ENCODE peak calls at places on chromosomes 4 and X, in six cellular contexts. X, C, J, V, I and E are unnamed samples.
A peak's percentile ranks its signal among the peaks of the same experiment; 100 is the strongest.

GRCh38 chr4:40196260-40196659 is 571 bp upstream of the RHOH start:
- DNase-seq in V (no peak), X (no peak), I (no peak), J (no peak), C (no peak), E (no peak)

GRCh38 chr4:156388826-156389225 is 435.2 kb upstream of the CTSO start:
- DNase-seq in I (no peak), X (no peak), C (peak; percentile 2), J (peak; percentile 10), V (no peak), E (no peak)

GRCh38 chr4:128241425-128241913 is 46.1 kb downstream of the PGRMC2 start:
- DNase-seq in J (peak; percentile 92), I (peak; percentile 9), C (peak; percentile 99), X (no peak), V (no peak), E (peak; percentile 57)

GRCh38 chrX:134459683-134460004 is 321 bp upstream of the HPRT1 start:
- DNase-seq in C (no peak), V (no peak), I (no peak), X (no peak), J (no peak), E (no peak)

GRCh38 chr4:122758033-122758432 is 25.5 kb downstream of the BBS12 start:
- DNase-seq in V (no peak), X (no peak), C (peak; percentile 51), I (no peak), J (peak; percentile 48), E (peak; percentile 50)

GRCh38 chr4:139628184-139629012 is 37.2 kb upstream of the MGST2 start:
- DNase-seq in X (peak; percentile 51), I (no peak), J (no peak), V (no peak), C (no peak), E (peak; percentile 35)

GRCh38 chr4:145216532-145216931 is 36.1 kb upstream of the OTUD4 start:
- DNase-seq in V (no peak), C (peak; percentile 44), J (peak; percentile 41), I (no peak), X (no peak), E (no peak)

GRCh38 chr4:124530464-124531077 is 182.0 kb downstream of the ANKRD50 start:
- DNase-seq in C (peak; percentile 55), J (peak; percentile 94), X (no peak), V (no peak), I (no peak), E (no peak)

GRCh38 chr4:15002659-15003440 is 569 bp downstream of the CPEB2 start:
- DNase-seq in X (peak; percentile 63), V (peak; percentile 71), C (peak; percentile 87), I (no peak), J (peak; percentile 85), E (peak; percentile 85)

GRCh38 chrX:129493643-129494042 is 29.6 kb downstream of the SMARCA1 start:
- DNase-seq in I (no peak), J (peak; percentile 35), C (peak; percentile 63), X (no peak), V (no peak), E (no peak)

GRCh38 chrX:12693754-12694153 is 97.5 kb upstream of the PRPS2 start:
- DNase-seq in C (no peak), X (no peak), V (no peak), J (no peak), I (no peak), E (no peak)

GRCh38 chr4:84456157-84456556 is 42.9 kb downstream of the NKX6-1 start:
- DNase-seq in I (no peak), X (no peak), V (no peak), C (no peak), J (no peak), E (no peak)

GRCh38 chr4:10033191-10033881 is 12.0 kb upstream of the SLC2A9 start:
- DNase-seq in J (peak; percentile 16), V (no peak), I (no peak), X (no peak), C (peak; percentile 71), E (no peak)

GRCh38 chrX:120560405-120560841 is 339 bp downstream of the CUL4B start:
- DNase-seq in V (no peak), C (peak; percentile 39), I (no peak), X (no peak), J (peak; percentile 65), E (no peak)

GRCh38 chrX:139113682-139114081 is 402.2 kb upstream of the FGF13 start:
- DNase-seq in C (no peak), X (no peak), I (no peak), J (no peak), V (no peak), E (no peak)

GRCh38 chr4:14566518-14566917 is 435.8 kb upstream of the CPEB2 start:
- DNase-seq in C (peak; percentile 0), X (no peak), V (no peak), J (no peak), I (no peak), E (no peak)

GRCh38 chr4:158172558-158173258 is at the start of gene GASK1B:
- DNase-seq in I (no peak), J (peak; percentile 72), V (peak; percentile 21), C (peak; percentile 64), X (peak; percentile 43), E (peak; percentile 74)

GRCh38 chr4:143021384-143021783 is 163.3 kb upstream of the USP38 start:
- DNase-seq in C (no peak), I (no peak), X (no peak), J (no peak), V (no peak), E (no peak)

GRCh38 chr4:8006471-8006870 is 66.8 kb upstream of the AFAP1 start:
- DNase-seq in J (no peak), I (no peak), V (no peak), C (no peak), X (no peak), E (no peak)

GRCh38 chrX:96474357-96475125 is 210.1 kb upstream of the DIAPH2 start:
- DNase-seq in J (no peak), I (no peak), C (peak; percentile 72), X (no peak), V (no peak), E (no peak)

GRCh38 chrX:104172788-104173187 is 6.5 kb downstream of the FAM199X start:
- DNase-seq in X (no peak), I (no peak), V (no peak), J (no peak), C (no peak), E (no peak)

GRCh38 chr4:40629401-40630334 is at the start of gene RBM47:
- DNase-seq in C (peak; percentile 40), V (peak; percentile 54), X (peak; percentile 84), J (peak; percentile 73), I (peak; percentile 79), E (peak; percentile 92)

GRCh38 chrX:153392642-153393321 is 8.4 kb downstream of the PNMA6E start:
- DNase-seq in I (no peak), X (peak; percentile 18), J (no peak), C (no peak), V (no peak), E (no peak)

GRCh38 chr4:112509243-112510190 is 6.5 kb downstream of the NEUROG2 start:
- DNase-seq in J (no peak), C (peak; percentile 20), I (no peak), V (peak; percentile 45), X (peak; percentile 49), E (peak; percentile 56)

GRCh38 chr4:22486276-22486675 is 29.6 kb downstream of the ADGRA3 start:
- DNase-seq in X (no peak), V (no peak), J (no peak), C (no peak), I (no peak), E (no peak)

DNA sequence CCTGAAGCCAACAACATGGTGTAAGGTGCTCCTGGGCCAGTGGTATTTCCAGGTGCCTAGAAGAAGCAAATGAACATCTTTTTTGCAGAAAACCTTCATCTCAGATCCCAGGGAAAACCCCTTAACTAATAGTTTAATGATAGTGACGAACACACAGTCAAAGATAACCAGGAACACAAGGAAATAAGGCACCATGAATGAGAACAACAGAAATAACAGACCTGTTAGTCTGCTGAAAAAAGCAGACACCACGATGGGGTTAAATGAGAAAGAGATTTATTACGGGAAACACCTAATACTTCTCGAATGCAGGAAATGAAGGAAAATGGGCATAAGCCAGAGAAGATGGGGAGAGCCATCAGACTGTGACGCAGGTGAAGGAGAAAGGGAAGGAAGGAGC is 30.6 kb upstream of the WWC2 start:
- DNase-seq in I (no peak), V (no peak), C (no peak), X (no peak), J (no peak), E (no peak)
- H2BK15ac ChIP-seq in I (no peak overlapping the region), V (no peak overlapping the region), C (no peak overlapping the region), X (no peak overlapping the region), J (no peak overlapping the region), E (no peak overlapping the region)

DNA sequence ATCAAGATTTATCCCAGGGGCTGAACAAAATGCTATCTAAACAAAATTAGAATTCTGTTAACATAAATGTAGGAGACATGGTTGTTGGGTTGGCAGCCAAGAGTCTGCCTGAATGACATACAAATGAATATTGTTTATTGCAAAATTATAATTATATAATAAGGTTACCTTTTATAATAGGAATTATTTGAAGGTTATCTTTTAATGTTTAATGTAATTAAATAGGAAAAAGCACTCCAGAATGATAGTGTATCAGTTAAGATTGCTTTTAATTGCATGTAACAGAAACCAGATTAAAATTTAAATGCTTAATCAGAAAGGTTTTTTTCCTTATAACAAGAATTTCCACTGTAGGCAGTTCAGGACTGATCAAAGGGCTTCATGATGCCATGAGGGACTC is 42.0 kb upstream of the STPG2 start:
- DNase-seq in J (no peak), I (no peak), C (no peak), X (no peak), V (no peak), E (no peak)
- H2BK15ac ChIP-seq in J (no peak overlapping the region), I (no peak overlapping the region), C (no peak overlapping the region), X (no peak overlapping the region), V (no peak overlapping the region), E (no peak overlapping the region)

DNA sequence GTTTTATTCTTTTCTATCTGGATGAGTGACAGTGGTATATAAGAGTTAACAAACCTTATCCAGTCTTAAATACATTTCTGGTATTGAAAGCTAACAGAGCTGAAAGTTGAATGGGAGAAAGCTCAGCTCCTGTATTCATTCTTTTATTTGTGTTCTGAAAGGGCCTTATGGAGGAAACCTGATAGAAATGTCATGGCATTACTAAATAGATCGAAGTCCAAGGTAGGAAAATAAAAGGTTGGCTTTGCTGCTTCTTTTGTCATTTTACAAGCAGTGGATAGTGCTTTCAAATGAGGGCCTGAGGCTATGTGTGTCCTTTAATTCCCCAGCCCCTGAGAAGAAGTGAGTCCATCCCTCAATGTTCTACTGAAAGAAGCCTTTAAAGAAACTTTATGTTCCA is 974.4 kb upstream of the INTU start:
- DNase-seq in J (no peak), C (no peak), I (no peak), V (no peak), X (no peak), E (no peak)
- H2BK15ac ChIP-seq in J (no peak overlapping the region), C (no peak overlapping the region), I (no peak overlapping the region), V (no peak overlapping the region), X (no peak overlapping the region), E (no peak overlapping the region)

GRCh38 chrX:23782863-23783568 is at the start of gene SAT1:
- DNase-seq in C (peak; percentile 91), J (peak; percentile 97), I (peak; percentile 69), X (peak; percentile 98), V (peak; percentile 88), E (peak; percentile 97)

GRCh38 chrX:23783569-23784486 is 855 bp downstream of the SAT1 start:
- DNase-seq in C (no peak), J (no peak), I (no peak), X (no peak), V (no peak), E (no peak)

GRCh38 chrX:23785564-23785963 is 2.6 kb downstream of the SAT1 start:
- DNase-seq in X (no peak), I (no peak), J (peak; percentile 26), V (no peak), C (no peak), E (no peak)

GRCh38 chrX:23786268-23786815 is 3.4 kb downstream of the SAT1 start:
- DNase-seq in I (no peak), J (peak; percentile 77), C (no peak), V (no peak), X (no peak), E (no peak)

GRCh38 chrX:23784487-23785301 is 1.7 kb downstream of the SAT1 start:
- DNase-seq in C (peak; percentile 88), X (no peak), V (no peak), I (no peak), J (peak; percentile 84), E (no peak)
- H2BK15ac ChIP-seq in C (no peak overlapping the region), X (no peak overlapping the region), V (no peak overlapping the region), I (no peak overlapping the region), J (no peak overlapping the region), E (no peak overlapping the region)